ENCODE peak calls at places on chromosome 19, in nine cellular contexts. U, R, W, J, G, I, L, S and Q are unnamed samples.

GRCh38 chr19:12759686-12760085 is 8.1 kb downstream of the BEST2 start:
- DNase-seq in U (no peak), R (no peak), W (no peak), J (no peak), G (no peak), I (no peak), L (no peak), S (no peak), Q (no peak)

GRCh38 chr19:44866672-44867071 is 20.6 kb downstream of the NECTIN2 start:
- DNase-seq in U (no peak), R (no peak), W (no peak), J (no peak), G (no peak), I (no peak), L (no peak), S (no peak), Q (no peak)

GRCh38 chr19:46537136-46538097 is 41.8 kb upstream of the PNMA8B start:
- DNase-seq in U (no peak), R (peak; percentile 37), W (no peak), J (peak; percentile 59), G (peak; percentile 81), I (peak; percentile 3), L (peak; percentile 51), S (peak; percentile 54), Q (no peak)

GRCh38 chr19:49533551-49534488 is 6.0 kb downstream of the RCN3 start:
- DNase-seq in U (peak; percentile 73), R (peak; percentile 46), W (no peak), J (peak; percentile 80), G (peak; percentile 87), I (no peak), L (peak; percentile 70), S (peak; percentile 87), Q (no peak)

GRCh38 chr19:37977992-37978391 is 71.0 kb downstream of the SIPA1L3 start:
- DNase-seq in U (no peak), R (no peak), W (peak; percentile 90), J (no peak), G (no peak), I (peak; percentile 82), L (peak; percentile 61), S (peak; percentile 40), Q (no peak)

GRCh38 chr19:35122687-35123551 is 7.3 kb downstream of the FXYD3 start:
- DNase-seq in U (peak; percentile 96), R (no peak), W (no peak), J (no peak), G (no peak), I (no peak), L (peak; percentile 94), S (no peak), Q (no peak)

GRCh38 chr19:2288743-2289713 is 7.1 kb upstream of the PEAK3 start:
- DNase-seq in U (no peak), R (no peak), W (no peak), J (no peak), G (no peak), I (no peak), L (no peak), S (no peak), Q (no peak)

GRCh38 chr19:40502647-40503046 is 35.8 kb downstream of the SPTBN4 start:
- DNase-seq in U (no peak), R (no peak), W (no peak), J (no peak), G (no peak), I (no peak), L (peak; percentile 40), S (no peak), Q (no peak)

GRCh38 chr19:43620061-43621001 is 902 bp upstream of the ZNF428 start:
- DNase-seq in U (no peak), R (no peak), W (no peak), J (no peak), G (peak; percentile 95), I (no peak), L (no peak), S (no peak), Q (no peak)

GRCh38 chr19:21264416-21264815 is 64.8 kb downstream of the ZNF708 start:
- DNase-seq in U (no peak), R (no peak), W (no peak), J (no peak), G (no peak), I (no peak), L (no peak), S (no peak), Q (no peak)
- TF ChIP-seq CTCF in U (no peak), R (no peak), W (no peak), J (no peak), G (no peak), I (no peak), L (no peak), S (no peak), Q (no peak)

DNA sequence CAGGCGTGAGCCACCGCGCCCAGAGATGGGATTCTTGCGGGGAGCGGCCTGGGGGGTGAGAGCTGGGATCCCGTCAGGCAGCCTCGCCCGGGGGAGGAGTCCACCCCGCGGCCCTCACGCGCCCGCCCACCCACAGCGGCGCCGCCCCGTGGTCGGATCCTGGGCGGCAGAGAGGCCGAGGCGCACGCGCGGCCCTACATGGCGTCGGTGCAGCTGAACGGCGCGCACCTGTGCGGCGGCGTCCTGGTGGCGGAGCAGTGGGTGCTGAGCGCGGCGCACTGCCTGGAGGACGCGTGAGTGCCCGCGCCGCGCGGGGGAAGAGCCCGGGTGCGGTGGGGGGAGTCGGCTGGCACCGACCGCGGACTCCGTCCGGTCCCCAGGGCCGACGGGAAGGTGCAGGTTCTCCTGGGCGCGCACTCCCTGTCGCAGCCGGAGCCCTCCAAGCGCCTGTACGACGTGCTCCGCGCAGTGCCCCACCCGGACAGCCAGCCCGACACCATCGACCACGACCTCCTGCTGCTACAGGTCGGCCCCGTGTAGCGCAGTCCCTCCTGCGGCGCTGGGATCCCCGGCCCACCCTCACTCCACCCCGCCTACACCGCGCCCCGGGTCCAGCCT is 1.1 kb downstream of the CFD start:
- DNase-seq in U (peak; percentile 56), R (peak; percentile 52), W (peak; percentile 50), J (peak; percentile 41), G (peak; percentile 62), I (no peak), L (peak; percentile 77), S (peak; percentile 91), Q (no peak)
- TF ChIP-seq CTCF in U (peak; percentile 21), R (peak; percentile 29), W (no peak), J (no peak), G (no peak), I (peak; percentile 10), L (no peak), S (peak; percentile 13), Q (no peak)

GRCh38 chr19:19501798-19502197 is 13.6 kb downstream of the TSSK6 start:
- DNase-seq in U (no peak), R (no peak), W (no peak), J (no peak), G (no peak), I (no peak), L (no peak), S (no peak), Q (no peak)

GRCh38 chr19:19502281-19502680 is 13.1 kb downstream of the TSSK6 start:
- DNase-seq in U (no peak), R (no peak), W (no peak), J (no peak), G (no peak), I (no peak), L (no peak), S (no peak), Q (no peak)

GRCh38 chr19:19504754-19505668 is 10.3 kb downstream of the TSSK6 start:
- DNase-seq in U (no peak), R (no peak), W (no peak), J (no peak), G (no peak), I (no peak), L (no peak), S (no peak), Q (no peak)

GRCh38 chr19:19500975-19501644 is 14.2 kb downstream of the TSSK6 start:
- DNase-seq in U (no peak), R (no peak), W (no peak), J (no peak), G (no peak), I (no peak), L (no peak), S (no peak), Q (no peak)

GRCh38 chr19:19502808-19503602 is 12.3 kb downstream of the TSSK6 start:
- DNase-seq in U (no peak), R (no peak), W (no peak), J (no peak), G (no peak), I (no peak), L (no peak), S (no peak), Q (no peak)
- TF ChIP-seq CTCF in U (no peak), R (no peak), W (no peak), J (no peak), G (no peak), I (no peak), L (no peak), S (no peak), Q (no peak)

GRCh38 chr19:41894350-41894749 is 11.4 kb downstream of the ARHGEF1 start:
- DNase-seq in U (no peak), R (no peak), W (no peak), J (no peak), G (peak; percentile 12), I (no peak), L (no peak), S (no peak), Q (no peak)

GRCh38 chr19:41896581-41896942 is 13.6 kb downstream of the ARHGEF1 start:
- DNase-seq in U (no peak), R (no peak), W (no peak), J (no peak), G (no peak), I (no peak), L (no peak), S (no peak), Q (no peak)

GRCh38 chr19:41892173-41892902 is 9.4 kb downstream of the ARHGEF1 start:
- DNase-seq in U (no peak), R (no peak), W (no peak), J (no peak), G (peak; percentile 14), I (no peak), L (no peak), S (no peak), Q (no peak)

GRCh38 chr19:41895745-41896580 is 13.0 kb downstream of the ARHGEF1 start:
- DNase-seq in U (no peak), R (no peak), W (no peak), J (no peak), G (peak; percentile 37), I (no peak), L (no peak), S (no peak), Q (no peak)

DNA sequence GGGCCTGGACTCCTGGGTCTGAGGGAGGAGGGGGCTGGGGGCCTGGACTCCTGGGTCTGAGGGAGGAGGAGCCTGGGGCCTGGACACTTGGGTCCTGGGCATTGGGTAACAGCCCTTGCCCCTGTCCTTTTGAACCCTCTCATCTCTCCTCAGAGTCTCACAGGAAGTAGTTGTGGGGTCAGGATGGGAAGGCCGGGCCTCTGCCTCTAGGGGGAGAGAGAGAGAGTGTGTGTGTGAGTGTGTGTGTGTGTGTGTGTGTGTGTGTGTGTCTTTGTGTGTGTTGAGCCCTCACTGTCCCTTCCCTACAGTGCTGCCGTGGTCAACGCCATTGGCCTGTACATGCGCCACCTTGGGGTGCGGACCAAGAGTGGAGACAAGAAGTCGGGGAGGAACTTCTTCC is 10.9 kb downstream of the ARHGEF1 start:
- DNase-seq in U (no peak), R (no peak), W (no peak), J (no peak), G (peak; percentile 31), I (no peak), L (no peak), S (no peak), Q (no peak)
- TF ChIP-seq CTCF in U (no peak), R (no peak), W (peak; percentile 15), J (no peak), G (no peak), I (peak; percentile 6), L (no peak), S (no peak), Q (peak; percentile 31)